ENCODE peak calls at places on chromosome 3, in five cellular contexts. One of them, this sample, is unnamed.

GRCh38 chr3:53763353-53763752 is 82.9 kb downstream of the CHDH start:
- DNase-seq in GM12878: no peak
- DNase-seq in IMR-90: no peak
- DNase-seq in A549: no peak
- DNase-seq in K562: no peak
- DNase-seq in this sample: no peak

GRCh38 chr3:176953106-176954080 is 243.9 kb downstream of the TBL1XR1 start:
- DNase-seq in GM12878: no peak
- DNase-seq in IMR-90: peak
- DNase-seq in A549: no peak
- DNase-seq in K562: no peak
- DNase-seq in this sample: no peak

GRCh38 chr3:159762981-159763465 is 225.6 kb upstream of the IL12A start:
- DNase-seq in GM12878: no peak
- DNase-seq in IMR-90: peak
- DNase-seq in A549: peak
- DNase-seq in K562: peak
- DNase-seq in this sample: peak

GRCh38 chr3:114519415-114519814 is 225.6 kb downstream of the TIGIT start:
- DNase-seq in GM12878: peak
- DNase-seq in IMR-90: peak
- DNase-seq in A549: peak
- DNase-seq in K562: no peak
- DNase-seq in this sample: peak

GRCh38 chr3:165181556-165181955 is 14.6 kb downstream of the SLITRK3 start:
- DNase-seq in GM12878: no peak
- DNase-seq in IMR-90: no peak
- DNase-seq in A549: no peak
- DNase-seq in K562: no peak
- DNase-seq in this sample: no peak

GRCh38 chr3:59443618-59444292 is 393.9 kb upstream of the CFAP20DC start:
- DNase-seq in GM12878: no peak
- DNase-seq in IMR-90: no peak
- DNase-seq in A549: no peak
- DNase-seq in K562: no peak
- DNase-seq in this sample: no peak

GRCh38 chr3:155313303-155313702 is 19.8 kb upstream of the STRIT1 start:
- DNase-seq in GM12878: no peak
- DNase-seq in IMR-90: no peak
- DNase-seq in A549: no peak
- DNase-seq in K562: no peak
- DNase-seq in this sample: no peak

GRCh38 chr3:182136008-182136910 is 424.5 kb downstream of the SOX2 start:
- DNase-seq in GM12878: no peak
- DNase-seq in IMR-90: no peak
- DNase-seq in A549: peak
- DNase-seq in K562: no peak
- DNase-seq in this sample: no peak

GRCh38 chr3:129723558-129724324 is 117.3 kb upstream of the PLXND1 start:
- DNase-seq in GM12878: no peak
- DNase-seq in IMR-90: peak
- DNase-seq in A549: peak
- DNase-seq in K562: no peak
- DNase-seq in this sample: no peak

GRCh38 chr3:157135671-157136396 is 24.1 kb downstream of the CCNL1 start:
- DNase-seq in GM12878: no peak
- DNase-seq in IMR-90: peak
- DNase-seq in A549: peak
- DNase-seq in K562: peak
- DNase-seq in this sample: no peak

GRCh38 chr3:126367316-126367805 is 10.2 kb upstream of the KLF15 start:
- DNase-seq in GM12878: no peak
- DNase-seq in IMR-90: no peak
- DNase-seq in A549: no peak
- DNase-seq in K562: no peak
- DNase-seq in this sample: no peak

GRCh38 chr3:38646062-38646461 is 3.4 kb downstream of the SCN5A start:
- DNase-seq in GM12878: no peak
- DNase-seq in IMR-90: no peak
- DNase-seq in A549: no peak
- DNase-seq in K562: no peak
- DNase-seq in this sample: peak

GRCh38 chr3:129892486-129892856 is 1.0 kb downstream of the TMCC1 start:
- DNase-seq in GM12878: no peak
- DNase-seq in IMR-90: no peak
- DNase-seq in A549: no peak
- DNase-seq in K562: no peak
- DNase-seq in this sample: no peak

GRCh38 chr3:13009132-13009945 is 63.9 kb downstream of the IQSEC1 start:
- DNase-seq in GM12878: no peak
- DNase-seq in IMR-90: no peak
- DNase-seq in A549: no peak
- DNase-seq in K562: peak
- DNase-seq in this sample: no peak

GRCh38 chr3:110296885-110297284 is 774.7 kb upstream of the NECTIN3 start:
- DNase-seq in GM12878: no peak
- DNase-seq in IMR-90: peak
- DNase-seq in A549: no peak
- DNase-seq in K562: no peak
- DNase-seq in this sample: no peak

GRCh38 chr3:127158614-127159221 is 34.2 kb upstream of the PRR23E start:
- DNase-seq in GM12878: no peak
- DNase-seq in IMR-90: no peak
- DNase-seq in A549: peak
- DNase-seq in K562: no peak
- DNase-seq in this sample: no peak

GRCh38 chr3:183698760-183699159 is 1.2 kb downstream of the YEATS2 start:
- DNase-seq in GM12878: no peak
- DNase-seq in IMR-90: peak
- DNase-seq in A549: no peak
- DNase-seq in K562: no peak
- DNase-seq in this sample: no peak

GRCh38 chr3:185151959-185152432 is 864 bp downstream of the C3orf70 start:
- DNase-seq in GM12878: no peak
- DNase-seq in IMR-90: peak
- DNase-seq in A549: no peak
- DNase-seq in K562: no peak
- DNase-seq in this sample: no peak

GRCh38 chr3:12707425-12707824 is 43.5 kb upstream of the RAF1 start:
- DNase-seq in GM12878: no peak
- DNase-seq in IMR-90: peak
- DNase-seq in A549: no peak
- DNase-seq in K562: peak
- DNase-seq in this sample: no peak

GRCh38 chr3:24688446-24689148 is 193.9 kb upstream of the THRB start:
- DNase-seq in GM12878: no peak
- DNase-seq in IMR-90: no peak
- DNase-seq in A549: peak
- DNase-seq in K562: no peak
- DNase-seq in this sample: no peak

GRCh38 chr3:142273501-142273900 is 48.1 kb upstream of the GK5 start:
- DNase-seq in GM12878: no peak
- DNase-seq in IMR-90: no peak
- DNase-seq in A549: no peak
- DNase-seq in K562: no peak
- DNase-seq in this sample: no peak

GRCh38 chr3:99620976-99621375 is 17.4 kb upstream of the COL8A1 start:
- DNase-seq in GM12878: no peak
- DNase-seq in IMR-90: peak
- DNase-seq in A549: no peak
- DNase-seq in K562: no peak
- DNase-seq in this sample: no peak

GRCh38 chr3:77868725-77869124 is 828.8 kb downstream of the ROBO2 start:
- DNase-seq in GM12878: no peak
- DNase-seq in IMR-90: no peak
- DNase-seq in A549: no peak
- DNase-seq in K562: no peak
- DNase-seq in this sample: no peak

GRCh38 chr3:172107403-172107802 is 68.0 kb downstream of the FNDC3B start:
- DNase-seq in GM12878: peak
- DNase-seq in IMR-90: no peak
- DNase-seq in A549: no peak
- DNase-seq in K562: peak
- DNase-seq in this sample: no peak

GRCh38 chr3:112375117-112375516 is 42.2 kb downstream of the CD200 start:
- DNase-seq in GM12878: no peak
- DNase-seq in IMR-90: no peak
- DNase-seq in A549: no peak
- DNase-seq in K562: no peak
- DNase-seq in this sample: no peak

GRCh38 chr3:52523386-52524257 is 10.0 kb downstream of the NT5DC2 start:
- DNase-seq in GM12878: no peak
- DNase-seq in IMR-90: no peak
- DNase-seq in A549: no peak
- DNase-seq in K562: no peak
- DNase-seq in this sample: peak

GRCh38 chr3:42247576-42248027 is 18.4 kb downstream of the CCK start:
- DNase-seq in GM12878: no peak
- DNase-seq in IMR-90: peak
- DNase-seq in A549: peak
- DNase-seq in K562: peak
- DNase-seq in this sample: peak

GRCh38 chr3:186365202-186365974 is 3.4 kb upstream of the DGKG start:
- DNase-seq in GM12878: no peak
- DNase-seq in IMR-90: peak
- DNase-seq in A549: no peak
- DNase-seq in K562: no peak
- DNase-seq in this sample: no peak

GRCh38 chr3:120854908-120855526 is 53.0 kb upstream of the STXBP5L start:
- DNase-seq in GM12878: no peak
- DNase-seq in IMR-90: no peak
- DNase-seq in A549: no peak
- DNase-seq in K562: no peak
- DNase-seq in this sample: no peak

GRCh38 chr3:32420138-32420981 is 28.7 kb downstream of the CMTM7 start:
- DNase-seq in GM12878: peak
- DNase-seq in IMR-90: peak
- DNase-seq in A549: peak
- DNase-seq in K562: no peak
- DNase-seq in this sample: no peak

GRCh38 chr3:107954845-107955244 is 136.0 kb downstream of the CD47 start:
- DNase-seq in GM12878: no peak
- DNase-seq in IMR-90: no peak
- DNase-seq in A549: no peak
- DNase-seq in K562: no peak
- DNase-seq in this sample: no peak

DNA sequence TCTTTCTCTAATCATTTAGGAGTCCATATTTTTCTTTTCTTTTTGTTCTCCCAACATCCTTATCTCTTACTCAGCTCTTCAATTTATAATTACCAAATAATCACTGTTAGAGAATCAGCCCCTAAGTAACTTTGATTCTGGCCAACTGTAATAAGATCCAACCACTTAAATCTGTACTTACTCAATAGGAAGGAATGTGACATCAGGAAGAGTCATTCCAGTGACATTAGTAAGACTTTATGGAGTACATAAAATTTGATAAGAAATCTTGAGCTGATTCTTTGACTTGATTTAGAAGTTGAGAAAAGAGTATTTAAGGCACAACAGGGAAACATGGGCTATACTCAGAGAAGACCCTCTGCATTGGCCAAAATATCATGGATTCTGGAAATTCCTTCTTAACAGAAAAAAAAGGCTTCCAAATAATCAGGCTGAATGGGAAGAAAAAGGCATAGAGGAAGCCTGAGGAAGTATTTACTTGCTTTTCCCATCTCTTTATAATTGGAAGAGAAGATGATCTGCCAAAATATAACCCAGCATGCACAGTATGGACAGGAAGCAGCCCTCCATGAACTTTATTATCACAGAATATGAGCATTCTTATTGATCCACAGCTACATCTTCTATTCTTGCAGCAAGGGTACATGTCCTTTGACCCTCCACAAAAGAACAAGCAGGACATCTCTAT is 289.7 kb upstream of the TPRG1 start:
- DNase-seq in GM12878: no peak
- DNase-seq in IMR-90: peak
- DNase-seq in A549: peak
- DNase-seq in K562: no peak
- DNase-seq in this sample: no peak
- TF ChIP-seq USF2 in GM12878: no peak
- TF ChIP-seq USF2 in IMR-90: no peak
- TF ChIP-seq USF2 in A549: no peak
- TF ChIP-seq USF2 in K562: no peak
- TF ChIP-seq USF2 in this sample: no peak

GRCh38 chr3:101228441-101228840 is 91.9 kb downstream of the IMPG2 start:
- DNase-seq in GM12878: no peak
- DNase-seq in IMR-90: no peak
- DNase-seq in A549: no peak
- DNase-seq in K562: no peak
- DNase-seq in this sample: no peak

GRCh38 chr3:101235048-101235447 is 85.3 kb downstream of the IMPG2 start:
- DNase-seq in GM12878: no peak
- DNase-seq in IMR-90: no peak
- DNase-seq in A549: no peak
- DNase-seq in K562: no peak
- DNase-seq in this sample: no peak

GRCh38 chr3:101230618-101231017 is 89.8 kb downstream of the IMPG2 start:
- DNase-seq in GM12878: no peak
- DNase-seq in IMR-90: no peak
- DNase-seq in A549: no peak
- DNase-seq in K562: no peak
- DNase-seq in this sample: no peak

GRCh38 chr3:101224739-101225138 is 95.6 kb downstream of the IMPG2 start:
- DNase-seq in GM12878: no peak
- DNase-seq in IMR-90: no peak
- DNase-seq in A549: no peak
- DNase-seq in K562: no peak
- DNase-seq in this sample: no peak

GRCh38 chr3:101229681-101230080 is 90.7 kb downstream of the IMPG2 start:
- DNase-seq in GM12878: no peak
- DNase-seq in IMR-90: no peak
- DNase-seq in A549: peak
- DNase-seq in K562: no peak
- DNase-seq in this sample: no peak
- TF ChIP-seq RCOR1 in GM12878: no peak
- TF ChIP-seq RCOR1 in IMR-90: no peak
- TF ChIP-seq RCOR1 in A549: no peak
- TF ChIP-seq RCOR1 in K562: no peak
- TF ChIP-seq RCOR1 in this sample: no peak

GRCh38 chr3:15476378-15476777 is 45.1 kb downstream of the COLQ start:
- DNase-seq in GM12878: no peak
- DNase-seq in IMR-90: peak
- DNase-seq in A549: no peak
- DNase-seq in K562: no peak
- DNase-seq in this sample: no peak
- TF ChIP-seq USF2 in GM12878: no peak
- TF ChIP-seq USF2 in IMR-90: no peak
- TF ChIP-seq USF2 in A549: no peak
- TF ChIP-seq USF2 in K562: no peak
- TF ChIP-seq USF2 in this sample: no peak

DNA sequence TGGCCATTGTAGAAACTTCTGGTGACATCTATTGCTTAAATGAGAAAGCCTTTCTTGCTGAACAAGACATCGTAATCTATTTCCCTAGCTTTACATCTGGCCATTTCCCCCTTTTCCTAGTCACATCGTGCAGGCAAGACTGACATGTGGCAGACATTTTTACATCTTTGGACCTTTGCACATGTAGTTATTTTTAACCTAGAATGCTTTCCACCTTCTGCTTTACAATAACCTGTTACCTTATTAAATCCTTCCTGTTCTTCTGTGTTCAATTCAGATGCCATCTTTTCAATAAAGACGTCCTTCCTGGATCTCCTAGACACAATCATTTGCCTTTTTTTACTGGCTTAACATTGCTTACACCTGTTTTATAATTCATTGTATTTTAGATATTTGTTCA is 343.3 kb downstream of the DIPK2A start:
- DNase-seq in GM12878: no peak
- DNase-seq in IMR-90: no peak
- DNase-seq in A549: no peak
- DNase-seq in K562: no peak
- DNase-seq in this sample: no peak
- TF ChIP-seq RCOR1 in GM12878: no peak
- TF ChIP-seq RCOR1 in IMR-90: no peak
- TF ChIP-seq RCOR1 in A549: no peak
- TF ChIP-seq RCOR1 in K562: no peak
- TF ChIP-seq RCOR1 in this sample: no peak